ENCODE peak calls at places on chromosomes 11 and 22, in four cellular contexts. M, P, N and J are unnamed samples.

GRCh38 chr11:75388386-75389275 is 10.7 kb upstream of the RPS3 start:
- DNase-seq in M (peak; percentile 87), P (peak; percentile 76), N (peak; percentile 82), J (peak; percentile 33)

GRCh38 chr11:65355013-65355775 is 643 bp downstream of the TIGD3 start:
- DNase-seq in M (no peak), N (peak; percentile 70), P (peak; percentile 15), J (peak; percentile 71)

GRCh38 chr22:29914165-29914564 is 31.2 kb downstream of the MTMR3 start:
- DNase-seq in P (no peak), M (no peak), N (no peak), J (no peak)

GRCh38 chr11:87769626-87770025 is 405.6 kb downstream of the RAB38 start:
- DNase-seq in M (no peak), N (no peak), P (no peak), J (no peak)

GRCh38 chr11:33941637-33942160 is 49.8 kb upstream of the LMO2 start:
- DNase-seq in M (no peak), N (peak; percentile 81), P (no peak), J (no peak)

GRCh38 chr11:128298271-128298670 is 289.1 kb downstream of the ETS1 start:
- DNase-seq in P (no peak), N (no peak), M (no peak), J (no peak)

GRCh38 chr11:35375332-35376125 is 43.8 kb downstream of the SLC1A2 start:
- DNase-seq in M (no peak), N (no peak), P (no peak), J (no peak)

GRCh38 chr22:48602805-48603518 is 1224.7 kb downstream of the BRD1 start:
- DNase-seq in N (no peak), M (no peak), P (no peak), J (no peak)

GRCh38 chr22:31230871-31231621 is 18.9 kb downstream of the LIMK2 start:
- DNase-seq in P (peak; percentile 83), M (peak; percentile 40), N (peak; percentile 43), J (no peak)

DNA sequence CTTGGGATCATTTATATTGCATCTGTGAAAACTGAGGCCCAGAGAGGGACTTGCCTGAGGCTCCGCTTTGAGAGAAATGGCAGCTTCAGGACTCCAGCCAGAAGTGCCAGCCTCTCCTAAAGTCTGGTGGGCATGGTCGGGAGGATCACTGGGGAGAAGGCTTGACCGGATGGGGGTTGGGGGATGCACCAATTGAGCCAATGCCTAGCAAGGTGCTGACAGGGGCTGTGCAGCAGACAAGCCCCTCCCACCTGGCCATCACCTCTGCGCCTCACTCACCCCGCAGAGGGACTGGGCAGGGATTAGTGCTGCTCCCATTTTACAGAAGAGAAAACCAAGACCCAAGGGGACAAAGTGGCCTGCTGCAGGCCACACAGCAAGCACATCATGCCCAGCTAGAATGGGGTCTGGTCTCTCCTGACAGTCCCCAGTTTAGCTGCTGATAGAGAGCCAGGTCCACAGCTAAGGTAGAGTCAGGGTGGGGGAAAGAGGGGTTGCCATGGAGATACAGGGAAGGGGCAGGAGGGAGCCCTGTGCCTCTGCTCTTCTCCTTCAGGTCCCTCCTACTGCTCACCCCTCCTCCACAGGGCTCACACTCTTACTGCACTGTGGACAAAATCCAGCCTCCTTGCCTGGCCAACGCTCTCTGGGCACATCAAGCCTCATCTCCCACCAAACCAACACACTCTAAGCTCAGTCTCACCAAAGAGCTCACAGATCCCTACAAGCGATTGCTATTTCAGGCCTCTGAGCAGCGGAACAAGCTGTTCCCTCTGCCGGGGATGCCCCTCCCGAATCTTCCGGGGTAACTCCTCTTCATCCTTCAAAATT is 29.5 kb downstream of the TEF start:
- DNase-seq in M (no peak), N (no peak), P (no peak), J (no peak)
- TF ChIP-seq RNF2 in M (no peak), N (no peak), P (no peak), J (no peak)

GRCh38 chr11:6391548-6392134 is 1.4 kb downstream of the SMPD1 start:
- DNase-seq in M (no peak), P (no peak), N (no peak), J (no peak)

GRCh38 chr11:6387811-6388599 is 2.3 kb upstream of the SMPD1 start:
- DNase-seq in M (peak; percentile 53), P (peak; percentile 51), N (no peak), J (no peak)

GRCh38 chr11:6390718-6391547 is 659 bp downstream of the SMPD1 start:
- DNase-seq in M (no peak), P (no peak), N (no peak), J (no peak)

GRCh38 chr11:6389921-6390717 is at the start of gene SMPD1:
- DNase-seq in M (peak; percentile 82), N (peak; percentile 96), P (peak; percentile 74), J (peak; percentile 57)

DNA sequence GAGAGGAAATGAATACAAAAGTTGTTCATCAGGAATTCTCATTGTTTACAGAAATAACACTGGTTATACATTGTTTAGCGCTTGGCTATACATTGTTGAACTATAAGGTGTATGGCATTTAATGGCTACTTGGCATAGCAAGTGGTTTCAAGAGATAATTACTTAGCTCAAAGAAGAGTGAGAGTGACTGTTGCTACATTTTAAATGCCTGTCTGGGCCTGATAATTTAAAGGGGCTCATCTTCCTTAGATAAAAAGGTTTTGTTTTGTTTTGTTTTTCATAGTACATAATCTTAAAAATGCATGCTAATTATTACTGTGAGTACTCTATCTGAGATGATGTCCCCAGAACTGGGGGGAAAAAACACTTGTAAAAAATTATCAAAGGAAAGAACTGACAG is 1.5 kb upstream of the SMPD1 start:
- DNase-seq in N (no peak), M (no peak), P (no peak), J (no peak)
- TF ChIP-seq RNF2 in N (no peak), M (no peak), P (no peak), J (no peak)

GRCh38 chr11:111765320-111765983 is 737 bp downstream of the PPP2R1B start:
- DNase-seq in P (no peak), N (no peak), M (no peak), J (no peak)
- TF ChIP-seq RNF2 in P (no peak), N (no peak), M (no peak), J (no peak)

DNA sequence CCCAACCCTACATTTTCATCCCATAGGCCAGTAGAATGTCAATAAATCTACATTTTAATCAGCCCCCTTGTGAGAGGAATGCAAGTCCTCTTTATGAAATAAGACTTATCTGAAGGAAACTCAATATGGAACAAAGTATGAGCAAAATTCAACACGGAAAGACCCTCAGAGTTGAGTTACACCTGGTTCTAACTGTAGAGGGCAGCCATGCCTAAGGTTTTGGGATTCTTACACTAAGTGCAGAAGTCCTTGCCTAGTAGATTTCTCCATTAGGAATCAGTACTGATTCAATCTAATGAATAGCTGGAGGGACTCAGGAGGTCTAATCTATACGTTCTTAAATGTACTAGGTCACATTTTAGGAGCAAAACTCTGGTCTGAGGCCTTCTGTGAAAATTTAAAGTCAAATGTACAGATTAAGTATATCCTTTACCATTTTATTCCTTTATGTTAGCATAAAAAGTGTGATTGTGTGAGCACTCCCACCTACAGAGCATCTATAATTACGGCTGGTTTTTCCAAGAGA is 904.5 kb downstream of the DLG2 start:
- DNase-seq in N (no peak), M (peak; percentile 12), P (no peak), J (no peak)
- TF ChIP-seq RNF2 in N (no peak), M (no peak), P (no peak), J (no peak)

DNA sequence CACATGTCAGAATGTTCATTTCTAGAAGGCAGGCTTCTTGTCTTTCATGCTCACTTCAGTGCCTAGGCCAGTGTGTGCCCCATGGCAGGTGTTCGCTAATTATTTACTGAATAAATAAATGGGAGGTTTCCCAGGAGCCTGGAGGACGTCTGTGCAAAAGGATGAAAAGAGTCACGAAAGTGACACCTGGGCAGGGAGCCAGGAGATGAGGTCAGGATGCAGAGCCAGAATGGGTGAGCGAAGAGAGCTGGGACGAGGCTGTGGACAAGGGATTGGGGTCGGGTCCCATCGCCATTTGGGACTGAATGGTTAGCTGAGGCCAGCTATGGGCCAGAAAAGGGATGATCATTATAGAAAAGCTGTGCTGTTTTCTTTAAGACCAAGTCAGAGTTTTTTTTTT is 560.4 kb downstream of the TBC1D22A start:
- DNase-seq in M (no peak), N (no peak), P (no peak), J (no peak)
- TF ChIP-seq RNF2 in M (no peak), N (no peak), P (no peak), J (no peak)